ENCODE peak calls at places on chromosomes 2 and 18, in six cellular contexts. T is PC-3, L is osteoblast, X is GM12865, G is astrocyte of the spinal cord, U is AG09309. P is an unnamed sample.

GRCh38 chr18:908631-909621 is 4.3 kb downstream of the ADCYAP1 start:
- DNase-seq in U (no peak), L (peak), T (no peak), G (no peak), X (no peak), P (no peak)

GRCh38 chr2:17578466-17578928 is 38.0 kb downstream of the VSNL1 start:
- DNase-seq in T (no peak), L (no peak), X (peak), U (no peak), G (no peak), P (no peak)

GRCh38 chr2:124874226-124874625 is 849.1 kb downstream of the CNTNAP5 start:
- DNase-seq in G (no peak), U (no peak), T (no peak), X (no peak), L (no peak), P (no peak)

GRCh38 chr2:7061921-7062320 is 144.7 kb downstream of the RNF144A start:
- DNase-seq in U (no peak), L (no peak), T (no peak), X (no peak), G (no peak), P (no peak)

GRCh38 chr2:4354678-4355077 is 651.3 kb downstream of the DCDC2C start:
- DNase-seq in T (peak), G (no peak), X (peak), U (no peak), L (no peak), P (no peak)

GRCh38 chr2:195316485-195316884 is 340.5 kb upstream of the SLC39A10 start:
- DNase-seq in L (no peak), T (no peak), X (no peak), G (no peak), U (no peak), P (no peak)

GRCh38 chr2:241878007-241878970 is 8.8 kb downstream of the RTP5 start:
- DNase-seq in U (no peak), X (peak), L (peak), T (peak), G (peak), P (no peak)

GRCh38 chr2:108288534-108289106 is at the start of gene SULT1C2:
- DNase-seq in U (no peak), X (no peak), L (no peak), G (peak), T (no peak), P (no peak)

GRCh38 chr2:144516981-144517824 is 2.7 kb downstream of the ZEB2 start:
- DNase-seq in X (peak), T (peak), L (peak), G (peak), U (peak), P (no peak)

GRCh38 chr2:96907405-96908041 is 37.6 kb upstream of the SEMA4C start:
- DNase-seq in G (peak), L (peak), X (no peak), U (no peak), T (no peak), P (no peak)

GRCh38 chr18:58784601-58785137 is 80.0 kb upstream of the ZNF532 start:
- DNase-seq in G (no peak), U (no peak), L (no peak), X (no peak), T (peak), P (no peak)

GRCh38 chr18:44898536-44898935 is 217.8 kb downstream of the SETBP1 start:
- DNase-seq in U (no peak), L (no peak), X (no peak), T (no peak), G (no peak), P (no peak)

GRCh38 chr18:44900627-44901026 is 219.9 kb downstream of the SETBP1 start:
- DNase-seq in G (no peak), X (no peak), U (no peak), T (peak), L (no peak), P (no peak)

GRCh38 chr18:44897445-44898215 is 216.9 kb downstream of the SETBP1 start:
- DNase-seq in X (no peak), L (no peak), U (no peak), G (no peak), T (no peak), P (no peak)

GRCh38 chr18:44901283-44901682 is 220.6 kb downstream of the SETBP1 start:
- DNase-seq in G (no peak), T (no peak), U (no peak), X (no peak), L (no peak), P (no peak)

DNA sequence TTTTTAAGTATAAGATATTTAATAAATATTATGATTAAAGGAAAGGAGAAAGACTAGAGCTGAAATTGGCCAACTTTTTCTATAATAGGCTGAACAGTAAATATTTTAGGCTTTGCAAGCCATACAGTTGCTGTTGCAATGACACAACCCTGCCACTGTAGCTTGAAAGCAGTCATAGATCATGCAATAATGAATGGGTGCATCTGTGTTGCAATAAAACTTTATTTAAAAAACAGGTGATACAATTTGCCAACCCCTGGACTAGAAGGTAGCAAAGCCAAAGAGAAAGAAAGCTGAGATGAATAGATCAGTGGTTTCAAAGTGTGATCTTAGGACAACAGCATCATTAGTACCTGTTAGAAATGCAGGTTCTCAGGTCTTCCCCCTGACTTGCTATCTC is 219.1 kb downstream of the SETBP1 start:
- DNase-seq in U (no peak), G (no peak), T (no peak), X (peak), L (no peak), P (no peak)
- TF ChIP-seq CTCF in U (no peak), G (no peak), T (peak), X (peak), L (no peak), P (peak)

DNA sequence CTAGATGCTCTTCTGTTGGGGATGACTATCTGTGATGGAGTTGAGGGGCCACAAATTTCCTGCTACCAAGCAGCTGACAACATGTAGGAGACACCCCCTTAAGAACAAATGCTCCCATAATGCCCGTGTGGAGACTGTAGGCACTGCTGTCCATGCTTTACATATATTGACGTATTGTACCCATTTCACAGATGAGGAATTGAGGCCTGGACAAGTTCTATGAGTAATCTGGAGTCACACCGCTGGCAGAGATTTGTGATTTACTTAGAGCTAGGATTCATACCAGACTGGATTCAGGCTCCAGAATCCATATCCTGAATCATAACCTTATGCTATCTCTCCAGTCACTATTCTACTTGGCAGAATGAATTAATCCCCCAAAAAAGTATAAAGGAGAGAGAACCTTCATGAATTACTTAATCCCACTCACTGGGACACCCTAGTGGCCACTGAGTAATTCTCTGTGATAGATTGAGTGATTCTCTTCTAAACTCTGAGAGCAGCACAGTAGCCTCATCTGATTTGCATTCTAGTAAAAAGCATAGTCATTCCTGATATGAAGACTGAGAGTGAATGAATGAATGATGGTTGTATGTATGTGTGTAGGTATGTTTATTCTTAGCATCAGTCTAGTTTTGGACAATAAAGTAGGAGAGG is 460.7 kb upstream of the MEIS1 start:
- DNase-seq in U (no peak), X (peak), G (no peak), L (no peak), T (peak), P (no peak)
- TF ChIP-seq CTCF in U (peak), X (peak), G (no peak), L (no peak), T (peak), P (peak)

GRCh38 chr2:126531029-126531428 is 124.9 kb upstream of the GYPC start:
- DNase-seq in U (no peak), L (no peak), G (no peak), T (no peak), X (no peak), P (no peak)

DNA sequence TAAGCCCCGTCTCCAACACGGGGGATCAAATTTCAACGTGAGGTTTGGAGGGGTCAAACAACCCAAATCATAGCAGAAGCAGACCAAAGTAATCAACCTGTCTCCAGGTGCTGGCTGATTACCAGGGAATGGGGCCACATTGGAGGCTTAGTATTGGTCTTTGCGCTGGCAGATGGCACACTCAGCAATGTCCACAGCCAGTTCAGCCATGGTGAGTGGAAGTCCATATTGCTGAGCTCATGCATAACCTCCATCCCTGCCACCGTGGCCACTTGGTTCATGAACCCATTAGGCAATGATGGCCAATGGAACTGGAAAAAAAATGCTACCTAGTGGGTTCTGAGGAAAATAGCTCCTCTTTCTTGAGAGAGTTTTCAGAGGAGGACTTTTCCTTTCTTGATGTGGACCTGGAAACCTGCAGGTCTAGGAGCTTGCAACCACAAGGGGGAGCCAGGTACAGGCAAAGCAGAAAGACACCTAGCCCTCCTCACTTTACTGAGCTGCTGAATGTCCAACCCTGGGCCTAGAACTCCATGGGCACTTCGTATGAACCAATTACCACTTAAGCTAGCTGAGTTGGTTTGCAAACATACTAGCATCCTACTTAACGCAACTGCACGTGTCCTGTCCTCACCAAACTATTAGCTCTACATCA is 128.0 kb upstream of the GYPC start:
- DNase-seq in G (peak), T (no peak), L (no peak), X (peak), U (peak), P (no peak)
- TF ChIP-seq CTCF in G (peak), T (peak), L (peak), X (peak), U (peak), P (peak)

GRCh38 chr2:48601349-48601748 is 16.3 kb upstream of the GTF2A1L start:
- DNase-seq in U (no peak), X (peak), L (no peak), T (peak), G (no peak), P (no peak)
- TF ChIP-seq CTCF in U (peak), X (peak), L (peak), T (peak), G (peak), P (peak)

DNA sequence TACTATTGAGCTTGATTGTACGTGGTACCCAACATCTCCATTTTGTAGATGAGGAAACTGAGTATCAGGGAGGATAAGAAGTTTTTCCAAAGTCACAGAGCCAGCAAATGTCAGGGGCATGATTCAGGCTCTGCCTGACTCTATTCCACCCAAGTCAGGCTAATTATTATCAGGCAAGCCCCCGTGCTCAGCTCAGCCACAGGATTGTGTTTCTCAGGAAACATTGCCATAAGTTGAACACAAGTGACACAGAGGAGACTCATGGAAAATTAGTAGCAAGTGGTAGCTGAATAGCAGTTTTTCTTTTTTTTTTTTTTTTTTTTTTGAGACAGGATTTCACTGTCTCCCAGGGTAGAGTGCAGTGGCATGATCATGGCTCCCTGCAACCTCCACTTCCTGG is 260.5 kb downstream of the C1D start:
- DNase-seq in U (no peak), T (no peak), G (no peak), L (no peak), X (no peak), P (no peak)
- TF ChIP-seq CTCF in U (no peak), T (no peak), G (no peak), L (no peak), X (no peak), P (no peak)

P was measured in chondrocyte.